ENCODE peak calls at places on chromosomes 1 and 21, in five cellular contexts. One of them, this sample, is unnamed.

GRCh38 chr1:154622503-154623039 is 14.6 kb upstream of the ADAR start:
- DNase-seq in HCT116: no peak
- DNase-seq in K562: no peak
- DNase-seq in H1: no peak
- DNase-seq in HepG2: no peak
- DNase-seq in this sample: no peak

GRCh38 chr21:24594082-24594481 is 1013.2 kb downstream of the MRPL39 start:
- DNase-seq in HCT116: no peak
- DNase-seq in K562: no peak
- DNase-seq in H1: no peak
- DNase-seq in HepG2: no peak
- DNase-seq in this sample: no peak

GRCh38 chr1:47761974-47762373 is 235.2 kb downstream of the TRABD2B start:
- DNase-seq in HCT116: no peak
- DNase-seq in K562: no peak
- DNase-seq in H1: no peak
- DNase-seq in HepG2: no peak
- DNase-seq in this sample: no peak

GRCh38 chr1:39213511-39214002 is 9.1 kb downstream of the MACF1 start:
- DNase-seq in HCT116: no peak
- DNase-seq in K562: no peak
- DNase-seq in H1: no peak
- DNase-seq in HepG2: no peak
- DNase-seq in this sample: no peak

GRCh38 chr1:71292203-71292602 is 211.4 kb upstream of the ZRANB2 start:
- DNase-seq in HCT116: no peak
- DNase-seq in K562: no peak
- DNase-seq in H1: no peak
- DNase-seq in HepG2: no peak
- DNase-seq in this sample: no peak

GRCh38 chr1:7698666-7699065 is 72.4 kb upstream of the VAMP3 start:
- DNase-seq in HCT116: no peak
- DNase-seq in K562: no peak
- DNase-seq in H1: no peak
- DNase-seq in HepG2: no peak
- DNase-seq in this sample: no peak

GRCh38 chr1:173870252-173871075 is 2.3 kb downstream of the ZBTB37 start:
- DNase-seq in HCT116: no peak
- DNase-seq in K562: peak
- DNase-seq in H1: no peak
- DNase-seq in HepG2: no peak
- DNase-seq in this sample: peak

GRCh38 chr21:26597981-26598380 is 24.9 kb upstream of the CYYR1 start:
- DNase-seq in HCT116: no peak
- DNase-seq in K562: no peak
- DNase-seq in H1: no peak
- DNase-seq in HepG2: no peak
- DNase-seq in this sample: no peak

GRCh38 chr1:109532365-109533136 is 7.1 kb upstream of the GPR61 start:
- DNase-seq in HCT116: peak
- DNase-seq in K562: peak
- DNase-seq in H1: peak
- DNase-seq in HepG2: peak
- DNase-seq in this sample: no peak

GRCh38 chr1:109531205-109531779 is 8.4 kb upstream of the GPR61 start:
- DNase-seq in HCT116: no peak
- DNase-seq in K562: no peak
- DNase-seq in H1: no peak
- DNase-seq in HepG2: no peak
- DNase-seq in this sample: no peak

GRCh38 chr1:109531826-109532364 is 7.8 kb upstream of the GPR61 start:
- DNase-seq in HCT116: no peak
- DNase-seq in K562: no peak
- DNase-seq in H1: no peak
- DNase-seq in HepG2: no peak
- DNase-seq in this sample: no peak

GRCh38 chr1:109529895-109530456 is 9.7 kb upstream of the GPR61 start:
- DNase-seq in HCT116: no peak
- DNase-seq in K562: no peak
- DNase-seq in H1: no peak
- DNase-seq in HepG2: no peak
- DNase-seq in this sample: no peak

GRCh38 chr1:109530457-109531204 is 9.0 kb upstream of the GPR61 start:
- DNase-seq in HCT116: no peak
- DNase-seq in K562: no peak
- DNase-seq in H1: no peak
- DNase-seq in HepG2: no peak
- DNase-seq in this sample: no peak
- TF ChIP-seq ZNF274 in HCT116: no peak
- TF ChIP-seq ZNF274 in K562: no peak
- TF ChIP-seq ZNF274 in H1: no peak
- TF ChIP-seq ZNF274 in HepG2: no peak
- TF ChIP-seq ZNF274 in this sample: no peak

GRCh38 chr21:45318556-45319341 is 31.1 kb upstream of the POFUT2 start:
- DNase-seq in HCT116: peak
- DNase-seq in K562: peak
- DNase-seq in H1: no peak
- DNase-seq in HepG2: peak
- DNase-seq in this sample: no peak

GRCh38 chr21:45318146-45318555 is 30.5 kb upstream of the POFUT2 start:
- DNase-seq in HCT116: no peak
- DNase-seq in K562: no peak
- DNase-seq in H1: no peak
- DNase-seq in HepG2: no peak
- DNase-seq in this sample: no peak

GRCh38 chr21:45316871-45317400 is 29.2 kb upstream of the POFUT2 start:
- DNase-seq in HCT116: no peak
- DNase-seq in K562: no peak
- DNase-seq in H1: no peak
- DNase-seq in HepG2: no peak
- DNase-seq in this sample: no peak

GRCh38 chr21:45319461-45320211 is 31.9 kb upstream of the POFUT2 start:
- DNase-seq in HCT116: no peak
- DNase-seq in K562: no peak
- DNase-seq in H1: no peak
- DNase-seq in HepG2: no peak
- DNase-seq in this sample: no peak

GRCh38 chr21:45317401-45318145 is 29.9 kb upstream of the POFUT2 start:
- DNase-seq in HCT116: peak
- DNase-seq in K562: no peak
- DNase-seq in H1: peak
- DNase-seq in HepG2: peak
- DNase-seq in this sample: no peak
- TF ChIP-seq POLR2A in HCT116: no peak
- TF ChIP-seq POLR2A in K562: no peak
- TF ChIP-seq POLR2A in H1: no peak
- TF ChIP-seq POLR2A in HepG2: no peak
- TF ChIP-seq POLR2A in this sample: no peak

DNA sequence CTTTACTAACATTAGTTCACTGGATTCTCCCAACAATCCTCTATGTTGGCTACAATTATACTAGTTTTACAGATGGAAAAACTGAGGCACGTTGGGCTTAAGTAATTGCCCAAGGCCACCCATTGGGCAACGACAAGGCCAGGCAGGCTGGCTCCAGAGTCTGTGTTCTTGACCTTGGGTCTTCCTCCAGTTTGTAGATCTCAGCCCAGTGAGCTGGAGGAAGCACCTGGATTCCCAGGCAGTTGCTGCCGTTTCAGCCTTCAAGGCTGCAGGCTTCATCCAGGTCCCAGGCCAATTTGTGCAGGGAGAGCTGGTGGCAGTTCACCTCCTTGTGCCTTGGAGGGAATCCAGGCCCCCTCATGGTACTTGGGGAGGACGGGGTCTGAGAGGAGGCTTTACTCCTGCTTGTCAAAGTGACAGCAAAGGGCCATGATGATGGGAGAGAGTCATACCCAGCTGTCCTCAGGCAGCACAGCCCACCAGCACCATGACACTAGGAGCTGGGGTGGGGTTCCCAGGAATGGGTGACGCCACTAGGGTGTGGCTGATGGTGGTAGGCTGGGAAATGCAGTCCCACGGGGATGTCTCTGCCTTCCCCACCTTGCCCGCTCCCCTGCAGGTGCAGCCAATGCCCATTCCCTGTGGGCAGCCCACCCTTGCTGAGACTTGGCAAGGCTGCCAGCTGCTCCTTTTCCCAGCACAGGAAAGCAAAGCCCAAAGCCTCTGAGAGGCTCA is 27.1 kb downstream of the PKP1 start:
- DNase-seq in HCT116: no peak
- DNase-seq in K562: no peak
- DNase-seq in H1: no peak
- DNase-seq in HepG2: no peak
- DNase-seq in this sample: no peak
- TF ChIP-seq ZNF274 in HCT116: no peak
- TF ChIP-seq ZNF274 in K562: no peak
- TF ChIP-seq ZNF274 in H1: no peak
- TF ChIP-seq ZNF274 in HepG2: no peak
- TF ChIP-seq ZNF274 in this sample: no peak

DNA sequence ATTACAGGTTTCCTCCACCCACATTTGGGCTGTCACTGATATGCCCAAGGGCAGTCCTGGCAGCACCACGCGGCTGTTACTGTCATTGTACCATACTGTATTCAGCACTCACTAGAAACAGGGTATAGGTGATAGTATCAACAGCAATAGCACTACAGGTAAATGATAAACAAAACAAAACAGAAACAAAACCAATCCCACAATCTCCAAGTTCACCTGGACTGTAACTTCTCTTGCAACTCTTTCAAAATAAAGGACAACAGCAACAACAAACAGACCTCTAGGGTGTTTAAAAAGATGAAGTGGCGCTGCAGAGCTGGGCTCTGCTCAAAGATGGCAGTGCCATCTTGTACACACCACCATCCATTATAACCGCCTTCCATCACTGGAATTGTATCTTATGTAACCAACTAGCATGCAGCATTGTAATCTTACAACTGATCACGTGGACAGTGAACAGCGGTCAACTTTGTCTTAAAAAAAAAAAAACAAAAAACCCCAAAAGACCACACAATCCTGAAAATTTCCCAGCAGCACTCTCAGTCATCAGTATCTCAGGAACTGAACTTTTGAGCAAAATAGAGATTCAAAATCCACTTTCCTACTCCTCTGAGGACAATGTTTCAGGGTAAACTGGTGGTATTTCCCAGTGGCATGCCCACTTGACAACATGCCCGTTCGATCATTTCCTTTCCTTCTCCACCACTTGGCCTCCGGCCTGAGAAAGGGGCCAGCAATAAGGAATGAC is 3.8 kb downstream of the IRF2BP2 start:
- DNase-seq in HCT116: no peak
- DNase-seq in K562: no peak
- DNase-seq in H1: no peak
- DNase-seq in HepG2: peak
- DNase-seq in this sample: no peak
- TF ChIP-seq POLR2A in HCT116: no peak
- TF ChIP-seq POLR2A in K562: peak
- TF ChIP-seq POLR2A in H1: no peak
- TF ChIP-seq POLR2A in HepG2: no peak
- TF ChIP-seq POLR2A in this sample: peak

GRCh38 chr1:33330376-33330890 is 9.5 kb upstream of the A3GALT2 start:
- DNase-seq in HCT116: no peak
- DNase-seq in K562: no peak
- DNase-seq in H1: no peak
- DNase-seq in HepG2: no peak
- DNase-seq in this sample: no peak

GRCh38 chr1:33328817-33329216 is 7.9 kb upstream of the A3GALT2 start:
- DNase-seq in HCT116: no peak
- DNase-seq in K562: no peak
- DNase-seq in H1: no peak
- DNase-seq in HepG2: no peak
- DNase-seq in this sample: no peak

GRCh38 chr1:33329600-33330305 is 8.9 kb upstream of the A3GALT2 start:
- DNase-seq in HCT116: no peak
- DNase-seq in K562: no peak
- DNase-seq in H1: no peak
- DNase-seq in HepG2: no peak
- DNase-seq in this sample: no peak

GRCh38 chr1:33326690-33327300 is 5.9 kb upstream of the A3GALT2 start:
- DNase-seq in HCT116: no peak
- DNase-seq in K562: no peak
- DNase-seq in H1: no peak
- DNase-seq in HepG2: no peak
- DNase-seq in this sample: no peak

GRCh38 chr1:33327587-33328325 is 6.9 kb upstream of the A3GALT2 start:
- DNase-seq in HCT116: no peak
- DNase-seq in K562: no peak
- DNase-seq in H1: no peak
- DNase-seq in HepG2: no peak
- DNase-seq in this sample: no peak
- TF ChIP-seq ZNF274 in HCT116: no peak
- TF ChIP-seq ZNF274 in K562: no peak
- TF ChIP-seq ZNF274 in H1: no peak
- TF ChIP-seq ZNF274 in HepG2: no peak
- TF ChIP-seq ZNF274 in this sample: no peak

DNA sequence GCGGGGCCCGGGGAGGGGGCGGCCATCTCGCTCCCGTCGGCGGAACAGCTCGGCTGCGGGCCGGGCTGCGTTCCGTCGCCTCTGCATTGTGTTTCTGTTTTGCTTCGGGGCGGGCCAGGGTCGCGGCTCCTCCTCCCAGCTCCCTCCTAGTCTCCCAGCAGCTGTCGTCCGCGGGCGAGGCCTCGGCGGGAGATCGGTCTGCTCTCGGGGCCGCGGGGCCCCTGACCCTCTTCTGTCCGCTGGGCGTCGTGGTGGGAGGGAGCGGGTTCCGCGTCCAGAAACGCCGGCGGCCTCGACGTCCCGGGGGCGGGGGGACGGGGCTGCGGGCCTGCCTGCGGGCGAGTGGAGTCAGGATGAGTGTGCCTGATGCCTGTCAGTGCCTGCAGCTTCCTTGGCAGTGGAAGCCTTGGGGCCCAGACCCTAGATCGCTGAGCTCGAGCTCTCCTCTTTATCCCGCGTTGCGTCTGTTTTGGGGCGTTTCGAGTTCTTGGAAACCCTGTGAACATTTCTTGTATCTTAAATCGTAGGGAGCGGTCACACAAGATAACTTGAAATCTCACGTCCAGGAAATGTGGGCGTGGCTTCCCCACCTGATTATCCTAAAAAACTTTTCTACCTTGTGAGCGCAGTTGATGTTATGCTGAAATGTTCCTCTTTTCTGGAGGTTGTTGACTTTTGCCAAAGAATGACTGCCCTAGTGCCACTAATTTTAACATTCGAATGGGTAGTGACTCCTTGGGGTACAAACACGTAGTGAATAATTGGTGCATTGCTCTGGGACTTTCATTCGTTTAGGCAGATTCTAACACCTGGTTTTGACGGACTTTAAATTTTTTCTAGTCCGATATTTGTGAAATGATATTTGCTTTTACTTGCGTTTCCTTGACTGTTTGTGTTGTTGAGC is 676 bp downstream of the MORC3 start:
- DNase-seq in HCT116: peak
- DNase-seq in K562: peak
- DNase-seq in H1: peak
- DNase-seq in HepG2: peak
- DNase-seq in this sample: peak
- TF ChIP-seq POLR2A in HCT116: peak
- TF ChIP-seq POLR2A in K562: peak
- TF ChIP-seq POLR2A in H1: peak
- TF ChIP-seq POLR2A in HepG2: peak
- TF ChIP-seq POLR2A in this sample: peak